ENCODE peak calls at places on chromosomes 3 and 15, in six cellular contexts. L, F, E, C, N and J are unnamed samples.

GRCh38 chr3:181488536-181488935 is 223.2 kb upstream of the SOX2 start:
- DNase-seq in E (no peak), C (no peak), F (no peak), N (no peak), L (no peak), J (no peak)

GRCh38 chr15:90259524-90259923 is 5.9 kb upstream of the NGRN start:
- DNase-seq in L (no peak), F (no peak), N (no peak), C (no peak), E (peak), J (no peak)

GRCh38 chr15:70196314-70197291 is 98.9 kb upstream of the TLE3 start:
- DNase-seq in F (no peak), E (peak), N (peak), L (peak), C (peak), J (peak)

GRCh38 chr3:87267953-87268645 is 8.3 kb downstream of the POU1F1 start:
- DNase-seq in L (no peak), N (no peak), F (no peak), C (no peak), E (no peak), J (no peak)

GRCh38 chr3:46711305-46711704 is 6.4 kb downstream of the PRSS50 start:
- DNase-seq in N (no peak), L (no peak), F (no peak), E (no peak), C (no peak), J (no peak)

GRCh38 chr3:16471897-16472296 is 41.6 kb downstream of the RFTN1 start:
- DNase-seq in L (no peak), F (no peak), E (no peak), C (no peak), N (no peak), J (no peak)

GRCh38 chr3:62318752-62319569 is 54.4 kb downstream of the FEZF2 start:
- DNase-seq in C (peak), N (peak), L (peak), E (peak), F (peak), J (peak)

GRCh38 chr3:53230041-53230621 is 25.7 kb downstream of the TKT start:
- DNase-seq in F (no peak), N (no peak), C (peak), E (no peak), L (no peak), J (peak)

GRCh38 chr3:14803101-14803980 is 15.4 kb upstream of the FGD5 start:
- DNase-seq in N (peak), C (peak), L (no peak), E (no peak), F (no peak), J (no peak)

GRCh38 chr3:108011616-108012015 is 79.2 kb downstream of the CD47 start:
- DNase-seq in E (no peak), L (no peak), N (no peak), F (no peak), C (no peak), J (no peak)

GRCh38 chr3:198079771-198080520 is 119.9 kb downstream of the LMLN start:
- DNase-seq in L (no peak), F (peak), E (no peak), N (no peak), C (peak), J (peak)

GRCh38 chr3:16477501-16477900 is 36.0 kb downstream of the RFTN1 start:
- DNase-seq in L (no peak), F (no peak), N (no peak), E (peak), C (no peak), J (no peak)

GRCh38 chr15:60804986-60805949 is 326.3 kb upstream of the ICE2 start:
- DNase-seq in L (no peak), N (no peak), F (no peak), E (peak), C (peak), J (peak)

GRCh38 chr3:187212705-187213104 is 15.4 kb downstream of the RTP1 start:
- DNase-seq in N (no peak), L (no peak), C (no peak), F (no peak), E (no peak), J (peak)

GRCh38 chr15:85869124-85869523 is 74.4 kb upstream of the KLHL25 start:
- DNase-seq in F (no peak), N (no peak), C (no peak), L (no peak), E (no peak), J (no peak)

GRCh38 chr3:183449391-183449790 is 21.0 kb upstream of the MCF2L2 start:
- DNase-seq in C (peak), L (no peak), N (no peak), E (peak), F (no peak), J (peak)

GRCh38 chr15:42273900-42274692 is 863 bp upstream of the TMEM87A start:
- DNase-seq in L (no peak), N (peak), E (peak), F (peak), C (peak), J (no peak)

GRCh38 chr3:138188013-138188352 is 882 bp downstream of the ARMC8 start:
- DNase-seq in L (no peak), F (no peak), C (no peak), E (peak), N (no peak), J (no peak)

GRCh38 chr3:39383190-39383912 is at the start of gene SLC25A38:
- DNase-seq in C (peak), N (peak), E (peak), L (peak), F (peak), J (peak)

GRCh38 chr15:71146597-71146996 is 31.3 kb downstream of the THSD4 start:
- DNase-seq in L (no peak), E (no peak), N (no peak), F (no peak), C (no peak), J (no peak)

GRCh38 chr15:82662641-82663040 is 15.5 kb upstream of the CPEB1 start:
- DNase-seq in F (no peak), C (no peak), N (no peak), L (no peak), E (no peak), J (no peak)

GRCh38 chr3:10319251-10319650 is 1.7 kb downstream of the SEC13 start:
- DNase-seq in L (no peak), C (no peak), F (no peak), E (no peak), N (no peak), J (no peak)

GRCh38 chr3:42980909-42981308 is 1.8 kb downstream of the GASK1A start:
- DNase-seq in F (no peak), C (peak), L (no peak), E (no peak), N (no peak), J (peak)

GRCh38 chr3:183224581-183224980 is 28.5 kb upstream of the B3GNT5 start:
- DNase-seq in L (no peak), E (no peak), F (no peak), C (no peak), N (no peak), J (no peak)

GRCh38 chr3:72907131-72907697 is 19.4 kb downstream of the GXYLT2 start:
- DNase-seq in L (no peak), E (peak), N (no peak), C (no peak), F (no peak), J (no peak)